ENCODE peak calls at places on chromosomes 6 and 20, in eight cellular contexts. V, M, E, D, G, W, S and Z are unnamed samples.

GRCh38 chr6:112881027-112881426 is 533.9 kb downstream of the RFPL4B start:
- DNase-seq in V (no peak), M (no peak), E (no peak), D (no peak), G (peak), W (peak), S (peak), Z (peak)

GRCh38 chr20:44785768-44786167 is 24.6 kb downstream of the RIMS4 start:
- DNase-seq in V (no peak), M (peak), E (no peak), D (no peak), G (no peak), W (no peak), S (peak), Z (peak)

GRCh38 chr6:4967301-4968030 is 36.4 kb downstream of the RPP40 start:
- DNase-seq in V (no peak), M (no peak), E (no peak), D (no peak), G (no peak), W (peak), S (peak), Z (peak)

GRCh38 chr6:43290905-43291355 is 7.1 kb upstream of the SLC22A7 start:
- DNase-seq in V (no peak), M (no peak), E (no peak), D (no peak), G (no peak), W (no peak), S (no peak), Z (no peak)

GRCh38 chr6:54847799-54848597 is 1.4 kb downstream of the FAM83B start:
- DNase-seq in V (no peak), M (no peak), E (no peak), D (no peak), G (peak), W (peak), S (peak), Z (peak)

GRCh38 chr20:47929368-47930115 is 144.3 kb upstream of the SULF2 start:
- DNase-seq in V (no peak), M (no peak), E (no peak), D (no peak), G (no peak), W (peak), S (peak), Z (peak)

GRCh38 chr6:133953634-133954415 is 801 bp downstream of the TBPL1 start:
- DNase-seq in V (no peak), M (no peak), E (no peak), D (no peak), G (no peak), W (no peak), S (no peak), Z (no peak)

GRCh38 chr20:19817017-19817416 is 59.0 kb downstream of the RIN2 start:
- DNase-seq in V (no peak), M (no peak), E (no peak), D (no peak), G (peak), W (peak), S (peak), Z (peak)

GRCh38 chr6:125749864-125750691 is 646 bp downstream of the HEY2 start:
- DNase-seq in V (no peak), M (peak), E (no peak), D (peak), G (no peak), W (no peak), S (peak), Z (no peak)

GRCh38 chr6:46891396-46891795 is 30.3 kb downstream of the ADGRF5 start:
- DNase-seq in V (no peak), M (peak), E (no peak), D (no peak), G (no peak), W (no peak), S (no peak), Z (no peak)

GRCh38 chr6:74755748-74756147 is 450.1 kb downstream of the COL12A1 start:
- DNase-seq in V (no peak), M (no peak), E (no peak), D (no peak), G (no peak), W (no peak), S (peak), Z (no peak)

GRCh38 chr20:23928788-23929187 is 49.2 kb upstream of the CST5 start:
- DNase-seq in V (peak), M (peak), E (no peak), D (peak), G (no peak), W (no peak), S (no peak), Z (no peak)

GRCh38 chr6:82711992-82712788 is 348.6 kb downstream of the TPBG start:
- DNase-seq in V (no peak), M (no peak), E (no peak), D (no peak), G (no peak), W (peak), S (peak), Z (peak)

GRCh38 chr20:43358811-43359210 is 98.9 kb upstream of the SRSF6 start:
- DNase-seq in V (no peak), M (no peak), E (no peak), D (no peak), G (no peak), W (no peak), S (no peak), Z (no peak)

GRCh38 chr6:56483929-56484328 is 158.8 kb downstream of the DST start:
- DNase-seq in V (no peak), M (no peak), E (no peak), D (no peak), G (peak), W (peak), S (peak), Z (peak)

GRCh38 chr6:41132254-41132653 is 21.9 kb downstream of the TREML1 start:
- DNase-seq in V (no peak), M (no peak), E (no peak), D (no peak), G (no peak), W (no peak), S (no peak), Z (no peak)

GRCh38 chr20:63114006-63114692 is 101.8 kb downstream of the YTHDF1 start:
- DNase-seq in V (no peak), M (no peak), E (no peak), D (no peak), G (no peak), W (no peak), S (no peak), Z (no peak)

GRCh38 chr6:7912024-7912423 is 1.4 kb upstream of the TXNDC5 start:
- DNase-seq in V (no peak), M (no peak), E (no peak), D (no peak), G (no peak), W (no peak), S (peak), Z (no peak)

GRCh38 chr6:39268721-39269120 is 39.4 kb upstream of the KCNK5 start:
- DNase-seq in V (no peak), M (no peak), E (no peak), D (no peak), G (no peak), W (no peak), S (no peak), Z (no peak)

GRCh38 chr20:59939052-59939878 is 840 bp downstream of the PPP1R3D start:
- DNase-seq in V (no peak), M (no peak), E (no peak), D (no peak), G (no peak), W (peak), S (peak), Z (no peak)

GRCh38 chr6:39347906-39348585 is 25.5 kb upstream of the KCNK16 start:
- DNase-seq in V (peak), M (peak), E (no peak), D (peak), G (peak), W (peak), S (peak), Z (peak)

GRCh38 chr6:147868493-147869222 is 360.2 kb downstream of the SAMD5 start:
- DNase-seq in V (no peak), M (no peak), E (no peak), D (no peak), G (no peak), W (peak), S (no peak), Z (no peak)

GRCh38 chr6:142300758-142301251 is 1.0 kb upstream of the ADGRG6 start:
- DNase-seq in V (no peak), M (peak), E (no peak), D (no peak), G (no peak), W (peak), S (peak), Z (peak)

GRCh38 chr6:111750753-111751684 is 122.2 kb downstream of the FYN start:
- DNase-seq in V (peak), M (no peak), E (no peak), D (no peak), G (no peak), W (peak), S (peak), Z (peak)